ENCODE peak calls at places on chromosomes 4 and X, in five cellular contexts. H is mammary epithelial cell, C is IMR-90, V is fibroblast of lung, G is GM23248. U is an unnamed sample.

GRCh38 chr4:5051692-5052423 is 578 bp downstream of the STK32B start:
- DNase-seq in H (peak; percentile 23), C (peak; percentile 35), V (peak; percentile 20), G (peak; percentile 53), U (no peak)

GRCh38 chr4:121156822-121157769 is 7.0 kb downstream of the TNIP3 start:
- DNase-seq in H (no peak), C (peak; percentile 15), V (peak; percentile 36), G (peak; percentile 61), U (no peak)

GRCh38 chr4:94577136-94577535 is 125.4 kb downstream of the PDLIM5 start:
- DNase-seq in H (no peak), C (peak; percentile 67), V (peak; percentile 88), G (peak; percentile 82), U (peak; percentile 64)

GRCh38 chr4:188707036-188707435 is 567.8 kb downstream of the TRIML1 start:
- DNase-seq in H (no peak), C (peak; percentile 17), V (no peak), G (no peak), U (no peak)

GRCh38 chrX:21645437-21646220 is 12.5 kb downstream of the KLHL34 start:
- DNase-seq in H (peak; percentile 8), C (no peak), V (no peak), G (peak; percentile 18), U (no peak)

GRCh38 chr4:118034061-118034785 is at the start of gene NDST3:
- DNase-seq in H (peak; percentile 61), C (peak; percentile 31), V (peak; percentile 77), G (peak; percentile 37), U (peak; percentile 42)

GRCh38 chrX:10288400-10288799 is 131.6 kb downstream of the CLCN4 start:
- DNase-seq in H (no peak), C (peak; percentile 13), V (peak; percentile 14), G (no peak), U (no peak)

GRCh38 chr4:90127706-90128345 is 632 bp downstream of the CCSER1 start:
- DNase-seq in H (peak; percentile 25), C (no peak), V (peak; percentile 18), G (peak; percentile 11), U (no peak)

GRCh38 chr4:82500830-82501229 is 61.0 kb downstream of the TMEM150C start:
- DNase-seq in H (no peak), C (no peak), V (no peak), G (no peak), U (no peak)

DNA sequence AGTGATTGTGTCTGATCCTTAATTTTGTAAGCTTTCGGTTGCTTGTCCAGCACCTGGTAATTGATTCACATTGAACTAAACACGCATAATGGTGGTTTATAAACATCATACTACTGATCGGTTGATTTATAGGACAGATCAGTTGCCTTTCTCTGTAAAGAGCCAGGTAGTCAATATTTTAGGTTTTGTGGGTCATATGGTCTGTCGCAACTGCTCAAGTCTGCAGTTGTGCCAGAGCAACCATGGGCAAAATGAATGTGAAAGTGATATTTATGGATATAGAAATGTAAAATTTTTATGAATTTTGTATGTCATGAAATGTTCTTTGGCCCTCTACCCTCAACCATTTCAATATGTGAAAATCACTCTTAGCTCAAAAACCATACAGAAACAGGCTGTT is 8.9 kb downstream of the JADE1 start:
- DNase-seq in H (no peak), C (no peak), V (no peak), G (no peak), U (no peak)
- H4K20me1 ChIP-seq in H (no peaks in the 10 kb centered on the region), C (no peaks in the 10 kb centered on the region), V (no peaks in the 10 kb centered on the region), G (no peaks in the 10 kb centered on the region), U (peaks cover 45% of the 10 kb centered on the region)

DNA sequence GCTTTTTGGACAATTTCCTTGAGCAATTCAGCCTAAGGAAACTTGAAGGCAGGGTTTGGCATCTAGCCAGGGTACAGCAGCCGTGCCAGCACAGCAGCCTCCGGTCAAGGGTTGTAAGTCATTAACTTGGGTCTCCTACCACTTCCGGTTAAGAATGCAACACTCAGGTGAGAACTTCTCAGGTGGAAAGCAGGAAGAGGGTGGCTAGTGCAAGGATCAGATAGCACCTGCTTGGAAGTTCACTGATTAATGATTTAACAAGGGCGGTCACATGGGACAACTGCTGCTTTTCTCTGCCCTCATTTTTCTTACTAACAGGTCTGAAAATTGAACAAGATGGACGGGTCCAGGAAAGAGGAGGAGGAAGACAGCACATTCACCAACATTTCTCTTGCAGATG is 30.1 kb upstream of the SCOC start:
- DNase-seq in H (peak; percentile 25), C (no peak), V (no peak), G (no peak), U (no peak)
- H3K4me1 ChIP-seq in H (peaks cover 4% of the 10 kb centered on the region), C (no peaks in the 10 kb centered on the region), V (no peaks in the 10 kb centered on the region), G (no peaks in the 10 kb centered on the region), U (no peaks in the 10 kb centered on the region)

DNA sequence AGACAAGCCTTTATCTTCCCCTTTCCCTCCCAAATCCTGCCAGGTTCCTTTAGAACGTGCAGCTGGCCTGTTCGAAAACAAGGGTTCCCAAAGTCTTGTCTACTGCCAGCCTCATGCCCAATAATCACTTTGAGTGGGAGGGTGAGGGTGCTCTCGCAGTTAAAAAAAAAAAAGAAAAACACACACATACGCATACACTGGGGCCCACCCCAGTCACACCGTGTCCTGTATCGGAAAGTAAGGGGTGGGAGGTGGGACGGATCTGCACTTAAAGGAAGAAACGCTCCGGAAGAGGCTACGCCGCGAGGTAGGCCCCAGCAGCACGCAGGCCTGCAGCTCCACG is 495 bp downstream of the MAD2L1 start:
- DNase-seq in H (no peak), C (no peak), V (no peak), G (peak; percentile 39), U (peak; percentile 91)
- H4K20me1 ChIP-seq in H (no peaks in the 10 kb centered on the region), C (no peaks in the 10 kb centered on the region), V (no peaks in the 10 kb centered on the region), G (no peaks in the 10 kb centered on the region), U (peaks cover 6% of the 10 kb centered on the region)

GRCh38 chr4:74796631-74797030 is 2.3 kb upstream of the BTC start:
- DNase-seq in H (no peak), C (no peak), V (no peak), G (no peak), U (no peak)
- H3K4me1 ChIP-seq in H (peaks cover 12% of the 10 kb centered on the region), C (no peaks in the 10 kb centered on the region), V (no peaks in the 10 kb centered on the region), G (no peaks in the 10 kb centered on the region), U (peaks cover 13% of the 10 kb centered on the region)

GRCh38 chr4:7754565-7755262 is 184.9 kb downstream of the AFAP1 start:
- DNase-seq in H (no peak), C (no peak), V (no peak), G (no peak), U (no peak)

GRCh38 chr4:7750972-7751371 is 188.7 kb downstream of the AFAP1 start:
- DNase-seq in H (no peak), C (no peak), V (no peak), G (no peak), U (no peak)

GRCh38 chr4:7753931-7754465 is 185.7 kb downstream of the AFAP1 start:
- DNase-seq in H (no peak), C (no peak), V (no peak), G (no peak), U (peak; percentile 84)

GRCh38 chr4:7753271-7753670 is 186.4 kb downstream of the AFAP1 start:
- DNase-seq in H (peak; percentile 94), C (no peak), V (peak; percentile 54), G (no peak), U (no peak)

DNA sequence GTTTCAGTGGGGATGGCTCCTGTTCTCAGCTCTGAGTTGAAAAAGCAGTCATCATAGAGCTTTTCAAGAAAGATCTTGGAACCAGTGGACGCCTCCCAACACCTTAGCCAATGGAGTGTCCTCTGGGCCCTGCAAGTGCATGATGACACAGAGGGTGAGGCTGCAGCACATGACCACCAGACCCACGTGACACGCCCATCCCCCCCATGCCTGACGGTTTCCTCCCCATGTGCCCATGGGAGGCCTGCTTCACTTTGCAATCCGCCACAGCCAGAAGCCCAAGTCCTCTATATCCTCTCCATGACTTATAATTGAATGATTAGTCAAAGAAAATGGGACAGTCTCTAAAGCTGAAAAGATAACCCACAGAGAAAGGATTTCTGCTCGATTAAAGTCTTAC is 187.0 kb downstream of the AFAP1 start:
- DNase-seq in H (peak; percentile 33), C (peak; percentile 28), V (peak; percentile 17), G (peak; percentile 35), U (no peak)
- H4K20me1 ChIP-seq in H (no peaks in the 10 kb centered on the region), C (peaks cover 17% of the 10 kb centered on the region), V (no peaks in the 10 kb centered on the region), G (no peaks in the 10 kb centered on the region), U (peaks cover 24% of the 10 kb centered on the region)

DNA sequence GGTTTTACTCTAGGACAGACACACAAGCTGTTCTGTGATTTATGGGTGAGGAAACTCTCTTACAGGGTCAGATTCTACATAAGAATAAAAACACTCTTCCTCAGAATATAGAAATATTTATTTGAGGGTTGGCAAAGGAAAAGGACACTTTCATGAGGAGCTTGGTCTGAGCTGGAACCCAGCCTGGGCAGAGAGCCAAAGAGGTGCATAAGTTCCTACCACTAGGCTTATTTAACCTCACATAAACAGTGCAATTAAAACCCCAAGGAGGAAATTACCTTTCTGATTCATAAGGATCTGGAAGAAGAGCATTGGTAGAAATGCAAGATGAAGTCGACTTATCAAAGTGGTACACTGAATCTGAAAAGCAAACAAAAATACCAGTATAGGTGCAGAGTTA is 32.9 kb downstream of the SETD7 start:
- DNase-seq in H (peak; percentile 32), C (peak; percentile 40), V (peak; percentile 34), G (no peak), U (no peak)
- H3K4me1 ChIP-seq in H (no peaks in the 10 kb centered on the region), C (peaks cover 6% of the 10 kb centered on the region), V (no peaks in the 10 kb centered on the region), G (peaks cover under 1% of the 10 kb centered on the region), U (no peaks in the 10 kb centered on the region)

GRCh38 chr4:165010487-165010886 is 21.3 kb upstream of the TRIM60 start:
- DNase-seq in H (no peak), C (no peak), V (no peak), G (no peak), U (no peak)
- H4K20me1 ChIP-seq in H (no peaks in the 10 kb centered on the region), C (no peaks in the 10 kb centered on the region), V (no peaks in the 10 kb centered on the region), G (no peaks in the 10 kb centered on the region), U (no peaks in the 10 kb centered on the region)

DNA sequence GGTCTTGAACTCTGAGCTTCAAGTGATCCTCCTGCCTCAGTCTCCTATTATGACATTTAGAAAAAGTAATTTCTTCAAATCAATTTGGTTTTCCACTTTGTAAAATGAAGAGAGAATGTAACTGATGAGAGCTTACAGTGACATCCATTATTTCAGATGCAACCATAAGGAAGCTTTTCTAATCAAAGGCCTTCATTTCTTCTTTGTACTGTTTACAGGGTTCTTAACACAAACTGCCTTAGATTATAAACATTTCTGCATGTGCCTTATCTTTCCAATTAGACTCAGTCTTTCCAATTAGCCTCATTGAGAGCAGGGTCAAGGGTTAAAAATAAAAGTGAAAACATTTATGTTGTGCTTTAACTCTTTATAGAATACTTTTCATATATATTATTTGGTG is 71.8 kb downstream of the WWC2 start:
- DNase-seq in H (no peak), C (no peak), V (no peak), G (no peak), U (no peak)
- H3K4me1 ChIP-seq in H (peaks cover 4% of the 10 kb centered on the region), C (peaks cover 23% of the 10 kb centered on the region), V (peaks cover 9% of the 10 kb centered on the region), G (peaks cover 61% of the 10 kb centered on the region), U (no peaks in the 10 kb centered on the region)

DNA sequence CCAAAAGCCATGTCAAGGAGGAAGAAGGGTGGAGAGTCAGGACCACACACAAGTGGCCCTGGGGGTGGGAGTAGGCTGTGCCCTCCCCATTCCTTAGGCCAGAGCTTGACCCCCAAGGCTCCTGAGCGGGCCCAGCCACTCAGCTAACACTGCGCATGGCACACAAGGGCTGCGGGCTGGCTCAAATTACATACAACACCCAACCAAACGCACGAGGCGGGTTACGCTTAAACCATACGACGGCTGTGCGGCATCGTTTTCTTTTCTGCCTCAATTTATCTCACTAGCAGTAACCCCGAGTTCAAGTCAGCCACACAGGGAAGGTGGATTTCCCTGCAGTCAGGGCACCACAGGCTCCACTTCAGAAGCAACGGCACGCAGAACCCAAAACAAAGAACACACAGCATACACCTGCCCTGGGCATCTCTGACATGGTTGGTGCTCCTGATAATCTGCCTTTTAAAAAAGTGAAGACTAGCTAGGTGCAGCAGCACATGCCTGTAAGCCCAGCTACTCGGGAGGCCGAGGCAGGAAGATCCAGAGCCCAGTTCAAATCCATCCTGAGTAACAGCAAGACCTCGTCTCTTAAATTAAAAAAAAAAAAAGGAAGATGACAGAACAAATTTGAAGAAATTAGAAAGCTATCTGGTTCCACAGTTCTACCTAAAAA is 2.9 kb downstream of the GAK start:
- DNase-seq in H (no peak), C (no peak), V (no peak), G (no peak), U (no peak)
- H4K20me1 ChIP-seq in H (peaks cover 2% of the 10 kb centered on the region), C (peaks cover 67% of the 10 kb centered on the region), V (peaks cover 2% of the 10 kb centered on the region), G (no peaks in the 10 kb centered on the region), U (peaks cover 44% of the 10 kb centered on the region)

U was measured in Karpas-422.